ENCODE peak calls at places on chromosomes 7 and 10, in ten cellular contexts. B is AG09309; K is fibroblast of mammary gland; V is activated effector memory CD4-positive, alpha-beta T cell treated with anti-CD3 and anti-CD28 coated beads, Interleukin-2, amount 50 U/mL, for 16 hours; A is astrocyte of the spinal cord; F is NCI-H748 treated with DMSO at 0.1 percent for 48 hours; Y is NCI-H524; L is Caki2; H is putamen; E is sciatic nerve. R is an unnamed sample.
A peak's percentile ranks its signal among the peaks of the same experiment; 100 is the strongest.

GRCh38 chr10:125710267-125710563 is 9.3 kb upstream of the EDRF1 start:
- DNase-seq in Y (no peak), V (no peak), H (no peak), K (no peak), E (no peak), F (no peak), A (no peak), L (no peak), B (no peak), R (no peak)

GRCh38 chr10:121615862-121616261 is 17.6 kb upstream of the FGFR2 start:
- DNase-seq in E (no peak), K (no peak), F (no peak), L (no peak), B (no peak), V (no peak), Y (no peak), H (no peak), A (no peak), R (no peak)

GRCh38 chr7:93453264-93453663 is 121.3 kb downstream of the CALCR start:
- DNase-seq in K (no peak), E (no peak), Y (no peak), F (no peak), V (no peak), H (no peak), L (no peak), B (no peak), A (no peak), R (no peak)

GRCh38 chr10:15361131-15361530 is 10.0 kb downstream of the FAM171A1 start:
- DNase-seq in L (no peak), K (no peak), B (no peak), A (no peak), F (no peak), V (no peak), Y (no peak), E (no peak), H (no peak), R (no peak)

GRCh38 chr7:142384508-142384922 is 126.7 kb upstream of the PRSS58 start:
- DNase-seq in H (no peak), E (no peak), Y (no peak), V (peak; percentile 69), B (peak; percentile 67), A (peak; percentile 46), F (no peak), L (peak; percentile 21), K (peak; percentile 86), R (no peak)

GRCh38 chr10:103915794-103916193 is 2.2 kb downstream of the STN1 start:
- DNase-seq in L (no peak), K (no peak), B (no peak), E (no peak), Y (no peak), H (no peak), A (no peak), F (no peak), V (peak; percentile 76), R (no peak)

GRCh38 chr7:82263880-82264751 is 179.5 kb downstream of the CACNA2D1 start:
- DNase-seq in H (no peak), A (no peak), K (no peak), F (peak; percentile 30), E (no peak), V (no peak), Y (peak; percentile 12), B (no peak), L (no peak), R (no peak)

GRCh38 chr7:30656611-30657010 is 25.6 kb downstream of the CRHR2 start:
- DNase-seq in B (no peak), K (no peak), A (no peak), F (no peak), E (peak; percentile 17), V (peak; percentile 43), H (no peak), Y (no peak), L (no peak), R (no peak)

GRCh38 chr10:31242902-31243301 is 76.1 kb upstream of the ZEB1 start:
- DNase-seq in E (no peak), F (no peak), H (no peak), V (peak; percentile 86), A (peak; percentile 95), L (peak; percentile 85), B (peak; percentile 81), K (peak; percentile 100), Y (no peak), R (no peak)

GRCh38 chr7:157791261-157791660 is 454.5 kb downstream of the DNAJB6 start:
- DNase-seq in E (no peak), F (no peak), H (no peak), L (no peak), A (no peak), B (no peak), V (no peak), K (no peak), Y (no peak), R (no peak)

GRCh38 chr7:131109011-131109756 is 218.5 kb upstream of the MKLN1 start:
- DNase-seq in E (no peak), V (no peak), A (peak; percentile 13), F (no peak), B (no peak), L (peak; percentile 33), Y (no peak), H (peak; percentile 34), K (peak; percentile 77), R (no peak)

GRCh38 chr7:80499350-80499955 is 12.4 kb downstream of the GNAT3 start:
- DNase-seq in Y (no peak), B (peak; percentile 89), V (no peak), L (peak; percentile 73), F (no peak), E (no peak), K (peak; percentile 92), A (peak; percentile 90), H (no peak), R (no peak)

GRCh38 chr10:70809726-70810125 is 6.0 kb upstream of the SGPL1 start:
- DNase-seq in V (no peak), A (no peak), B (no peak), Y (no peak), E (no peak), F (no peak), L (no peak), K (no peak), H (no peak), R (no peak)

GRCh38 chr10:43287056-43288007 is 20.5 kb upstream of the RASGEF1A start:
- DNase-seq in K (no peak), A (no peak), B (no peak), E (no peak), V (peak; percentile 85), Y (no peak), L (peak; percentile 25), F (no peak), H (no peak), R (no peak)

GRCh38 chr10:124125305-124126116 is 32.1 kb upstream of the CHST15 start:
- DNase-seq in E (no peak), L (peak; percentile 23), H (peak; percentile 7), A (no peak), F (no peak), K (no peak), B (no peak), Y (no peak), V (no peak), R (peak; percentile 46)

GRCh38 chr7:127755965-127756364 is 104.0 kb downstream of the SND1 start:
- DNase-seq in E (no peak), H (no peak), Y (no peak), A (no peak), V (no peak), K (no peak), B (no peak), L (no peak), F (no peak), R (no peak)

GRCh38 chr7:105854516-105854915 is 21.9 kb downstream of the ATXN7L1 start:
- DNase-seq in B (no peak), L (no peak), F (no peak), Y (peak; percentile 57), E (no peak), H (no peak), V (no peak), A (no peak), K (no peak), R (no peak)

GRCh38 chr7:142685877-142686508 is 63.3 kb upstream of the PRSS1 start:
- DNase-seq in H (no peak), E (no peak), K (no peak), F (no peak), Y (peak; percentile 2), V (peak; percentile 58), L (no peak), B (no peak), A (no peak), R (no peak)

GRCh38 chr7:39144420-39144819 is 166.7 kb downstream of the POU6F2 start:
- DNase-seq in B (no peak), A (no peak), H (no peak), K (no peak), F (no peak), Y (no peak), E (no peak), V (no peak), L (no peak), R (no peak)

GRCh38 chr7:22726345-22726848 is 603 bp upstream of the IL6 start:
- DNase-seq in H (peak; percentile 30), B (no peak), L (peak; percentile 90), F (peak; percentile 10), A (peak; percentile 92), K (peak; percentile 83), E (no peak), Y (peak; percentile 68), V (peak; percentile 76), R (peak; percentile 71)

GRCh38 chr7:102106625-102107024 is 180.0 kb upstream of the SH2B2 start:
- DNase-seq in E (no peak), V (peak; percentile 17), K (no peak), Y (no peak), L (no peak), H (no peak), F (no peak), B (no peak), A (no peak), R (no peak)

GRCh38 chr7:100823140-100823525 is 4.2 kb downstream of the EPHB4 start:
- DNase-seq in L (no peak), K (no peak), A (no peak), F (no peak), E (no peak), Y (no peak), V (no peak), H (no peak), B (no peak), R (no peak)

R was measured in neural progenitor cell.